ENCODE peak calls at places on chromosome 12, in six cellular contexts. Q is gastrocnemius medialis, U is A549, C is Peyer's patch, A is tibial artery, Z is psoas muscle. S is an unnamed sample. For H3K4me1, the result is how much of the 10 kb centered on the place peaks cover.

GRCh38 chr12:99059824-99060526 is 414.9 kb downstream of the APAF1 start:
- DNase-seq in Q (peak), U (no peak), C (no peak), A (peak), Z (peak), S (no peak)

GRCh38 chr12:42705863-42706262 is 116.3 kb upstream of the PRICKLE1 start:
- DNase-seq in Q (peak), U (no peak), C (peak), A (peak), Z (peak), S (no peak)

GRCh38 chr12:47433876-47434275 is 272.0 kb downstream of the RPAP3 start:
- DNase-seq in Q (no peak), U (no peak), C (no peak), A (no peak), Z (no peak), S (no peak)

GRCh38 chr12:54658306-54659264 is 10.4 kb upstream of the DCD start:
- DNase-seq in Q (no peak), U (peak), C (peak), A (no peak), Z (no peak), S (no peak)

GRCh38 chr12:108980831-108981618 is 39.8 kb downstream of the SVOP start:
- DNase-seq in Q (no peak), U (no peak), C (no peak), A (no peak), Z (no peak), S (no peak)

GRCh38 chr12:33006106-33006505 is 109.5 kb upstream of the PKP2 start:
- DNase-seq in Q (no peak), U (no peak), C (no peak), A (no peak), Z (no peak), S (no peak)

GRCh38 chr12:42568952-42569916 is 20.3 kb downstream of the PRICKLE1 start:
- DNase-seq in Q (no peak), U (peak), C (no peak), A (no peak), Z (no peak), S (no peak)

GRCh38 chr12:128798543-128799341 is 25.0 kb downstream of the SLC15A4 start:
- DNase-seq in Q (peak), U (no peak), C (peak), A (no peak), Z (peak), S (no peak)

GRCh38 chr12:143964-144649 is 69.8 kb downstream of the SLC6A12 start:
- DNase-seq in Q (no peak), U (no peak), C (peak), A (no peak), Z (no peak), S (no peak)

GRCh38 chr12:129381717-129382116 is 522.1 kb downstream of the TMEM132D start:
- DNase-seq in Q (no peak), U (no peak), C (no peak), A (no peak), Z (no peak), S (no peak)

GRCh38 chr12:43292699-43293098 is 259.3 kb downstream of the ADAMTS20 start:
- DNase-seq in Q (no peak), U (no peak), C (no peak), A (no peak), Z (no peak), S (no peak)

GRCh38 chr12:71392521-71393145 is 47.0 kb upstream of the LGR5 start:
- DNase-seq in Q (no peak), U (peak), C (no peak), A (no peak), Z (no peak), S (no peak)

GRCh38 chr12:57085999-57086950 is 2.6 kb upstream of the NAB2 start:
- DNase-seq in Q (no peak), U (peak), C (peak), A (peak), Z (peak), S (no peak)

GRCh38 chr12:81257952-81258551 is 180.2 kb downstream of the ACSS3 start:
- DNase-seq in Q (no peak), U (peak), C (no peak), A (no peak), Z (no peak), S (no peak)

GRCh38 chr12:95326450-95326849 is 108.8 kb downstream of the VEZT start:
- DNase-seq in Q (no peak), U (peak), C (no peak), A (no peak), Z (no peak), S (no peak)

GRCh38 chr12:106154781-106155273 is 16.1 kb upstream of the NUAK1 start:
- DNase-seq in Q (no peak), U (no peak), C (no peak), A (no peak), Z (no peak), S (no peak)

GRCh38 chr12:107600596-107601144 is 84.9 kb upstream of the PWP1 start:
- DNase-seq in Q (no peak), U (no peak), C (no peak), A (no peak), Z (no peak), S (no peak)

GRCh38 chr12:42482086-42482819 is 107.3 kb downstream of the PRICKLE1 start:
- DNase-seq in Q (no peak), U (peak), C (peak), A (no peak), Z (peak), S (no peak)

GRCh38 chr12:15772405-15773018 is 16.7 kb downstream of the EPS8 start:
- DNase-seq in Q (no peak), U (peak), C (no peak), A (no peak), Z (no peak), S (no peak)

GRCh38 chr12:113792450-113792849 is 173.7 kb downstream of the RBM19 start:
- DNase-seq in Q (no peak), U (no peak), C (no peak), A (no peak), Z (no peak), S (no peak)

GRCh38 chr12:92109613-92110012 is 36.0 kb downstream of the BTG1 start:
- DNase-seq in Q (no peak), U (no peak), C (no peak), A (no peak), Z (no peak), S (no peak)

GRCh38 chr12:32134144-32134888 is 27.7 kb downstream of the BICD1 start:
- DNase-seq in Q (no peak), U (no peak), C (no peak), A (no peak), Z (no peak), S (no peak)

GRCh38 chr12:78725951-78726550 is 138.5 kb upstream of the SYT1 start:
- DNase-seq in Q (no peak), U (no peak), C (no peak), A (no peak), Z (no peak), S (no peak)

GRCh38 chr12:76848132-76848531 is 30.7 kb downstream of the CSRP2 start:
- DNase-seq in Q (no peak), U (no peak), C (no peak), A (no peak), Z (no peak), S (no peak)

GRCh38 chr12:103929051-103929908 is 930 bp upstream of the HSP90B1 start:
- DNase-seq in Q (peak), U (peak), C (peak), A (peak), Z (peak), S (peak)

GRCh38 chr12:60666895-60667294 is 1071.1 kb downstream of the SLC16A7 start:
- DNase-seq in Q (no peak), U (no peak), C (no peak), A (no peak), Z (no peak), S (no peak)

GRCh38 chr12:81296556-81297305 is 218.9 kb downstream of the ACSS3 start:
- DNase-seq in Q (no peak), U (peak), C (no peak), A (no peak), Z (no peak), S (no peak)

GRCh38 chr12:79638490-79638889 is 52.3 kb downstream of the PAWR start:
- DNase-seq in Q (no peak), U (no peak), C (no peak), A (no peak), Z (no peak), S (no peak)

GRCh38 chr12:57590892-57591566 is at the start of gene PIP4K2C:
- DNase-seq in Q (peak), U (peak), C (peak), A (peak), Z (peak), S (no peak)

GRCh38 chr12:41576925-41577324 is 388.8 kb downstream of the PDZRN4 start:
- DNase-seq in Q (no peak), U (no peak), C (no peak), A (no peak), Z (no peak), S (no peak)

GRCh38 chr12:102481705-102482104 is 1.3 kb upstream of the IGF1 start:
- DNase-seq in Q (no peak), U (peak), C (no peak), A (no peak), Z (no peak), S (no peak)

DNA sequence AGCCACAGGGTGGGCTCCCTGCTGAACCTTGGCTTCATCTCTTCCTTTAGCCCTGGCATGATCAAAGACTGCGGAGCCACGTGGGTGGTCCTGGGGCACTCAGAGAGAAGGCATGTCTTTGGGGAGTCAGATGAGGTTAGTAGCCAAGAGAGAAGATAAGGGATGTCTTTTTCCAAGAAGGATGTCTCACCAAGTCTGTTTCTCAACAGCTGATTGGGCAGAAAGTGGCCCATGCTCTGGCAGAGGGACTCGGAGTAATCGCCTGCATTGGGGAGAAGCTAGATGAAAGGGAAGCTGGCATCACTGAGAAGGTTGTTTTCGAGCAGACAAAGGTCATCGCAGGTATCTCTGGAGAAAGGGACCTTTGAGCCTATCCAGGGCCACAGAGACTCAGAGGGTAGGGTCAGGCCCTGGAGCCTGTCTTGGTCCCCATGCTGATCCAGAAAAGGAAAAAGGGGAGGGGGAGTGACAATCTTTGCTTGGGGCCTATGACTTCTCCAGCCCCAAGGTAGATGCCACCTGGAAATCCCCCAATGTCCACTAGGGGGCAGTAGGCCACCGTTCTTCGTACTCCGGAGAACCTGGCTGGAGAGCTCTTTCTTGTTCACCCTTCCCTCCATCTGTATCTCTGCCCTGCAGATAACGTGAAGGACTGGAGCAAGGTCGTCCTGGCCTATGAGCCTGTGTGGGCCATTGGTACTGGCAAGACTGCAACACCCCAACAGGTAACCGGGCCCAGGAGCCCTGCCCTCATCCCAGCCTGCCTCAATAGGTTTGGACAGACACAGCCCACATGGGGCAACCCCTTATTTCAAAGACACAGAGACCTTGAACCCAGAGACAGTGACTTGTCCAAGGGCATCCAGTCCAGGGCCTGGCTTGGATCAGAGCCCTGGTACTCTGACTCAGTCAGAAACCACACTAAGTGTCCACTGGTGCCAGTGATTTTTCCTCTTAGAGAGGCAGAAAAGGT is 2.0 kb downstream of the TPI1 start:
- DNase-seq in Q (peak), U (peak), C (peak), A (peak), Z (peak), S (no peak)
- H3K4me1 ChIP-seq in Q (under half), U (under half), C (under half), A (under half), Z (under half), S (under half)

GRCh38 chr12:12725956-12726542 is 8.9 kb downstream of the CDKN1B start:
- DNase-seq in Q (no peak), U (no peak), C (no peak), A (no peak), Z (no peak), S (no peak)

GRCh38 chr12:12724421-12725085 is 7.4 kb downstream of the CDKN1B start:
- DNase-seq in Q (no peak), U (no peak), C (peak), A (no peak), Z (no peak), S (no peak)

GRCh38 chr12:12723681-12724420 is 6.7 kb downstream of the CDKN1B start:
- DNase-seq in Q (no peak), U (peak), C (peak), A (peak), Z (peak), S (no peak)

GRCh38 chr12:12726543-12727093 is 9.4 kb downstream of the CDKN1B start:
- DNase-seq in Q (no peak), U (peak), C (no peak), A (no peak), Z (no peak), S (no peak)

GRCh38 chr12:12725086-12725955 is 8.2 kb downstream of the CDKN1B start:
- DNase-seq in Q (peak), U (peak), C (peak), A (peak), Z (peak), S (peak)
- H3K4me1 ChIP-seq in Q (under half), U (under half), C (under half), A (under half), Z (under half), S (under half)

DNA sequence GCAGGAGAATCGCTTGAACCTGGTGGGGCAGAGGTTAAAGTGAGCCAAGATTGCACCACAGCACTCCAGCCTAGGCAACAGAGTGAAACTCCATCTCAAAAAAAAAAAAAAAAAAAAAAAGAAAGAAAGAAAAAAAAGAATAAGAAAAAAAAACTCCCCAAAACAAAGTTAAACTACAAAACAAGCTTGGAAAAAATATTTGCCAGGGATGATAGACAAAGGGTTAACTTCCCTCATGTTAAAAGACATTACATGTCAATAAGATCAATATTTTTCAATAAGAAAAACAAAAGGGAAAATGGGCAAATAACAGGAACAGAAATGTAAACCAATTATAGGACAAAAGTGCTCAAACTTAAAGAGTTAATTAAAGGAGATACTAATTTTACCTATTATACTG is 26.4 kb upstream of the HIGD1C start:
- DNase-seq in Q (no peak), U (no peak), C (no peak), A (no peak), Z (no peak), S (no peak)
- H3K4me1 ChIP-seq in Q (half or more), U (under half), C (under half), A (under half), Z (half or more), S (under half)

DNA sequence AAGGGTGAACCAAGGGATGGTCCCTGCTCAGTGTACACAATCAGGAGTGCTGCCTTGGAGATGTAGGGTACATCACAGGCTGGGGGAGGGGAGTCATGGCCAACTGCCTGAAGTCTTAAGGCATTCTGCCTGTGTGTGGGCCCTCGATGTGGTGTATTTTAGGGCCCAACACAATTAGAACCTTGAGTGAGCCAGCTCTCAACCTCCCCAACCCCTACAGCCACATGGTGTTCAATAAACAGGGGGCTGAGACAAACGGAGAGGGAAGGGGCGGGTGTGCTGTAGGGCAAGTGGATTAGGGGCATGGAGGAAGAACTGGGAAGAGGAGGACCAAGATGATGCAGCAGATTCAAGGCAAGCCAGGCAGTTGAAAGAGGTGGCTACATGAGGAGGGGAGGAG is 8.6 kb upstream of the CHD4 start:
- DNase-seq in Q (no peak), U (no peak), C (no peak), A (no peak), Z (no peak), S (no peak)
- H3K4me1 ChIP-seq in Q (under half), U (under half), C (under half), A (under half), Z (under half), S (under half)

GRCh38 chr12:52645120-52645761 is 6.8 kb downstream of the KRT2 start:
- DNase-seq in Q (no peak), U (no peak), C (no peak), A (peak), Z (no peak), S (no peak)

GRCh38 chr12:52648012-52648550 is 3.9 kb downstream of the KRT2 start:
- DNase-seq in Q (no peak), U (no peak), C (no peak), A (no peak), Z (no peak), S (no peak)

GRCh38 chr12:52647601-52648000 is 4.4 kb downstream of the KRT2 start:
- DNase-seq in Q (no peak), U (no peak), C (no peak), A (no peak), Z (no peak), S (no peak)

GRCh38 chr12:52645982-52646381 is 6.0 kb downstream of the KRT2 start:
- DNase-seq in Q (no peak), U (no peak), C (no peak), A (no peak), Z (no peak), S (no peak)

DNA sequence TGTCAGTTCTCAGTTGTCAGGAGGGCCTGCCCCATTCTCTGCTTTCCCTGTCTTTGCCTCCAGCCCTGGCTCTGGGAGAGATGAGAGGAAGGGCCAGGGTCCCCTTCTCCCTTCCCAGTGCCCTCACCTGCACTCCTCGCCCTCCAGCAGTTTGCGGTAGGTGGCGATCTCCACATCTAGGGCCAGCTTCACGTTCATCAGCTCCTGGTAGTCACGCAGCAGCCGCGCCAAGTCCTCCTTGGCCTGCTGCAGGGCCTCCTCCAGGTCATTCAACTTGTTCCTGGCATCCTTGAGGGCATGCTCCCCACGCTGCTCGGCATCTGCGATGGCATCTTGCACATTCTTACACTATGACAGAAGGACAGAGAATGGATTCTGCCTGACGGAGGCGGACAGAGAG is 5.4 kb downstream of the KRT2 start:
- DNase-seq in Q (no peak), U (no peak), C (no peak), A (peak), Z (no peak), S (no peak)
- H3K4me1 ChIP-seq in Q (under half), U (under half), C (under half), A (under half), Z (under half), S (under half)

GRCh38 chr12:26114720-26115406 is 10.0 kb downstream of the BHLHE41 start:
- DNase-seq in Q (no peak), U (no peak), C (no peak), A (no peak), Z (no peak), S (no peak)
- H3K4me1 ChIP-seq in Q (half or more), U (under half), C (under half), A (under half), Z (half or more), S (under half)

DNA sequence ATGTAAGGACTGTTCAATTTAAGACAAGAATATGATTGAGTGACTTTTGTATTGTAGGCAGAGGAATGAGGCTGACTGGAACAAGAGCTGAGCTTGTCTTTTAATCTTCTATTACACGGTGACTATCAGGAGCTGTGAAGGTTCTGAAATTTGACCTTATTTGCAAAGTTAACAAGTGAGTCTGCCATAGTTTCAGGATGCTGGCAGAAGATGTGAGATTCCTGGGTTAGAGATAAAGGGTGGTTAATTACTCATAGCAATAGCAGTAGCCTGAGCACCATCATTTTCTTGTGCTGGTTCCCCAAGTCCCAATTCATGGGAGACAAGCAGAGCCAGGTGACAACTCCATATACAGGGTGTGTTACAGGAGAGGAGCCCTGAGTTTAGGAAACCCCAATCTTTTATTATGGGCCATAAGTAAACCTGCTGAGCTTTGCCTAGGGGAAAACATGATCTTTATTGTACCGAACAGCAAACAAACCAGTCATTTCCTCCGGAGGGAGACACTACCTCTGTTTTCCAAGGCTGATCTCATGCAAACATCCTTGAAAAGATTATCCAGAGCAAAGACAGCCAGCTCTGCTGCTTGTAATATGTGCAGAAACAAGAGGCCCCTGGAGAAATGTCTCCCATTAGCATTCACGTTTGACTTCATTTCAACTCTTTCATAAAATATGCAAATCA is 51.7 kb upstream of the DDX11 start:
- DNase-seq in Q (no peak), U (no peak), C (no peak), A (no peak), Z (no peak), S (no peak)
- H3K4me1 ChIP-seq in Q (under half), U (under half), C (under half), A (under half), Z (under half), S (under half)

S was measured in thoracic aorta.